ENCODE peak calls at places on chromosomes 11 and 22, in five cellular contexts. X, R, O, M and D are unnamed samples.

GRCh38 chr11:67486481-67487195 is 3.8 kb downstream of the AIP start:
- DNase-seq in O (no peak), X (no peak), M (no peak), R (no peak), D (no peak)

GRCh38 chr11:65445604-65446445 is 23.2 kb downstream of the NEAT1 start:
- DNase-seq in X (no peak), R (peak), O (no peak), M (peak), D (no peak)

GRCh38 chr22:23325183-23325582 is 144.9 kb downstream of the BCR start:
- DNase-seq in O (no peak), M (no peak), X (peak), R (no peak), D (no peak)

GRCh38 chr11:38476808-38477565 is 1879.0 kb upstream of the RAG2 start:
- DNase-seq in O (no peak), M (no peak), R (no peak), X (no peak), D (no peak)

GRCh38 chr11:133531971-133532651 is at the start of gene OPCML:
- DNase-seq in R (no peak), O (no peak), M (no peak), X (peak), D (peak)

GRCh38 chr11:60193687-60194433 is 11.0 kb upstream of the MS4A6A start:
- DNase-seq in M (peak), O (peak), X (peak), R (peak), D (peak)

GRCh38 chr11:19953342-19953741 is 206.9 kb downstream of the DBX1 start:
- DNase-seq in O (no peak), R (peak), X (peak), M (peak), D (peak)

GRCh38 chr11:66233301-66233700 is 35.1 kb upstream of the RAB1B start:
- DNase-seq in O (no peak), X (no peak), R (no peak), M (no peak), D (no peak)

GRCh38 chr11:69922596-69923111 is 103.4 kb upstream of the FGF3 start:
- DNase-seq in O (no peak), M (no peak), R (no peak), X (no peak), D (no peak)

GRCh38 chr11:114280696-114281095 is 15.5 kb upstream of the NNMT start:
- DNase-seq in X (peak), O (no peak), M (peak), R (peak), D (peak)

GRCh38 chr11:72722050-72722748 is 30.0 kb downstream of the ARAP1 start:
- DNase-seq in R (peak), O (peak), M (peak), X (peak), D (peak)

GRCh38 chr11:123493393-123494063 is 63.5 kb downstream of the GRAMD1B start:
- DNase-seq in R (no peak), O (no peak), X (peak), M (no peak), D (peak)

GRCh38 chr11:58923300-58923788 is 15.9 kb upstream of the GLYATL1 start:
- DNase-seq in O (peak), R (peak), X (peak), M (peak), D (peak)

GRCh38 chr11:125193158-125193557 is 28.6 kb downstream of the PKNOX2 start:
- DNase-seq in M (no peak), X (no peak), R (no peak), O (no peak), D (no peak)

GRCh38 chr11:26905368-26905767 is 88.5 kb upstream of the FIBIN start:
- DNase-seq in X (peak), O (no peak), R (peak), M (peak), D (peak)

GRCh38 chr11:121967131-121967689 is 148.8 kb downstream of the BLID start:
- DNase-seq in X (no peak), M (no peak), O (no peak), R (no peak), D (no peak)

GRCh38 chr11:107957109-107957588 is 28.9 kb downstream of the RAB39A start:
- DNase-seq in O (no peak), R (peak), M (no peak), X (no peak), D (no peak)